ENCODE peak calls at places on chromosome 21, in ten cellular contexts. V, D, G, R, C, M, J, B, O and Z are unnamed samples. For H3K4me1, the result is how much of the 10 kb centered on the place peaks cover.

GRCh38 chr21:46182548-46183336 is 1.5 kb downstream of the SPATC1L start:
- DNase-seq in R (no peak), D (no peak), G (peak), M (no peak), J (no peak), O (no peak), C (no peak), B (no peak), V (no peak), Z (peak)

GRCh38 chr21:34243562-34243961 is 120.2 kb upstream of the KCNE2 start:
- DNase-seq in V (no peak), C (peak), B (no peak), D (no peak), G (no peak), J (peak), R (peak), O (peak), M (peak), Z (no peak)

GRCh38 chr21:32020551-32020950 is 147.7 kb downstream of the HUNK start:
- DNase-seq in B (no peak), G (no peak), R (no peak), D (no peak), C (no peak), M (no peak), O (no peak), J (no peak), V (no peak), Z (no peak)

GRCh38 chr21:34695434-34695833 is 26.6 kb downstream of the CLIC6 start:
- DNase-seq in M (no peak), C (no peak), O (peak), R (no peak), B (no peak), J (no peak), V (no peak), G (no peak), D (no peak), Z (no peak)

GRCh38 chr21:29641635-29642550 is 297.9 kb downstream of the GRIK1 start:
- DNase-seq in G (no peak), J (no peak), M (no peak), V (no peak), R (no peak), D (no peak), B (no peak), C (no peak), O (no peak), Z (no peak)

GRCh38 chr21:21406918-21407317 is 408.7 kb downstream of the NCAM2 start:
- DNase-seq in G (no peak), D (no peak), V (no peak), J (no peak), C (no peak), O (no peak), M (no peak), B (no peak), R (no peak), Z (no peak)

GRCh38 chr21:28338906-28339305 is 653.8 kb downstream of the LTN1 start:
- DNase-seq in G (no peak), D (no peak), M (no peak), B (no peak), C (no peak), V (no peak), J (no peak), R (no peak), O (no peak), Z (no peak)

GRCh38 chr21:17428484-17428869 is 84.4 kb upstream of the CXADR start:
- DNase-seq in V (no peak), D (no peak), B (no peak), G (no peak), O (no peak), J (no peak), C (no peak), R (peak), M (no peak), Z (no peak)

GRCh38 chr21:46229133-46229922 is 754 bp upstream of the LSS start:
- DNase-seq in G (no peak), R (no peak), V (no peak), M (no peak), O (no peak), B (no peak), D (no peak), C (no peak), J (no peak), Z (peak)

GRCh38 chr21:39373634-39374033 is 24.7 kb upstream of the HMGN1 start:
- DNase-seq in C (no peak), O (peak), J (peak), B (peak), G (no peak), R (peak), M (peak), V (no peak), D (no peak), Z (no peak)

GRCh38 chr21:41964171-41964570 is 10.4 kb upstream of the C2CD2 start:
- DNase-seq in J (no peak), R (no peak), O (no peak), M (no peak), C (no peak), D (no peak), B (no peak), V (no peak), G (no peak), Z (no peak)

GRCh38 chr21:34630536-34631143 is 15.7 kb upstream of the RCAN1 start:
- DNase-seq in B (peak), M (peak), O (peak), R (peak), J (peak), V (no peak), G (no peak), D (no peak), C (peak), Z (no peak)

GRCh38 chr21:33259995-33260394 is 6.2 kb upstream of the IL10RB start:
- DNase-seq in B (no peak), M (no peak), O (no peak), D (no peak), V (no peak), J (no peak), G (no peak), C (no peak), R (no peak), Z (no peak)

GRCh38 chr21:38323721-38324591 is 67.2 kb downstream of the KCNJ15 start:
- DNase-seq in D (peak), V (no peak), J (peak), C (no peak), G (no peak), R (no peak), B (peak), M (peak), O (no peak), Z (no peak)

GRCh38 chr21:25708467-25709065 is 26.1 kb downstream of the ATP5PF start:
- DNase-seq in M (peak), D (no peak), R (peak), V (no peak), B (peak), O (peak), C (peak), J (peak), G (no peak), Z (no peak)

DNA sequence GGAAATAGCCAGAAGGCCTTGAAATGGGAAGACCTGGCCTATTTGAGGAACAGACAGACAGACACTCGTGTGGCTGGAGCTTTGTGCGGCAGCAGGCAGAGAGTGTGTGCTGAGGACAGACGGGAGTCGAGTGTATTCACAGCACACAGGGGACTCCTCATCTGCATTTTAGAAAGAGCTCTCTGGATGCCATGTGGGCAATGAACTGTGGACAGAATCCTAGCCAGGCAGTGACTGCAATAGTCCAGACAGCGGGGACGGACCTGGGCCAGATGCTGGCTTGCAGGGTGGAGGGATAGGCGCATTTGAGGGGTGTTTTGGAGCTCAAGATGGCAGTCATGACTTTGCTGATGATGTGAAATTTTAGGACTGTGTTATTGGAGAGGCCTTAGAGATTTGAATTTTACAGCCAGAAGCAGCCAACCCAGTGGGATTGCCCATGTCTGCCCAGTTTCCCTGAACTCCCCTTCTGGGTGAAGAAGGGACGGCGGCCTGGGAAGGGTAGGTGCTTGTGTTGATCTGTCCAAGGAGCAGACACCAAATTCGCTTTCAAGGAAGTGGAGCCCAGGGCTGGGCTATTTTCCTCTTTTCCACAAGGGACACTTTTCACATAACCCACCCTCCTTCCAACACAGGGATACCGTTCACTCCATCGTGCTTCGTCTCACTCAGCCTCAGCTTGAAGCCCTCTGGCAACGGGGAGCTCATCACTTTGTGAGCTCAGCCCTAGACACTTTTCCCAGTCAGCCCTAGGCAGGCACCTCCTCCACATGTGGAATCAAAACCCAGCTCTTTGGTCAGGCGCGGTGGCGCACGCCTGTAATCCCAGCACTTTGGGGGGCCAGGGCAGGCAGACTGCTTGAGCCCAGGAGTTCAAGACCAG is 43.8 kb downstream of the CHAF1B start:
- DNase-seq in O (no peak), M (no peak), G (no peak), D (no peak), V (no peak), C (no peak), B (peak), J (peak), R (no peak), Z (no peak)
- TF ChIP-seq CTCF in O (no peak), M (no peak), G (no peak), D (no peak), V (no peak), C (no peak), B (no peak), J (no peak), R (no peak), Z (no peak)

DNA sequence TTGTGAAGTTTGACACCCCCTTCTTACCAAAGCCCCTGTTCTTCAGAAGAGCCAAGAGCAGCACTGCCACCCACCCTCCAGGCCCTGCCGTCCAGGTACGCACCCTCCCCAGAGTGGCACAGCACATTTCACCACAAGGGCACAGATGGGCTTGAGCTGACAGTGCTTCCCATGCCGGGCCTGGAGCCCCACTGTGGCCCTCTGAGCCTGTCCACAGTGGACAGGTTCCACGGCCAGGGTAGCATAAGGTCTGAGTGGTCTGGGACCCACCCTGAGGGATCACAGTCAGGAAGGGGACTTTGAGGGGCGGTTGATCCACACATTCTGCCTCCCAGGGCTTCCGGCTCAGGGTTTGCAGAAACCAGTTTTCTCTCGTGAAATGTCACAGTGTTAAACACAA is 28.6 kb upstream of the PDXK start:
- DNase-seq in M (no peak), B (no peak), G (no peak), D (no peak), J (no peak), V (no peak), R (no peak), O (no peak), C (no peak), Z (peak)
- H3K27ac ChIP-seq in M (no peak), B (no peak), G (no peak), D (no peak), J (no peak), V (no peak), R (no peak), O (no peak), C (no peak), Z (no peak)

DNA sequence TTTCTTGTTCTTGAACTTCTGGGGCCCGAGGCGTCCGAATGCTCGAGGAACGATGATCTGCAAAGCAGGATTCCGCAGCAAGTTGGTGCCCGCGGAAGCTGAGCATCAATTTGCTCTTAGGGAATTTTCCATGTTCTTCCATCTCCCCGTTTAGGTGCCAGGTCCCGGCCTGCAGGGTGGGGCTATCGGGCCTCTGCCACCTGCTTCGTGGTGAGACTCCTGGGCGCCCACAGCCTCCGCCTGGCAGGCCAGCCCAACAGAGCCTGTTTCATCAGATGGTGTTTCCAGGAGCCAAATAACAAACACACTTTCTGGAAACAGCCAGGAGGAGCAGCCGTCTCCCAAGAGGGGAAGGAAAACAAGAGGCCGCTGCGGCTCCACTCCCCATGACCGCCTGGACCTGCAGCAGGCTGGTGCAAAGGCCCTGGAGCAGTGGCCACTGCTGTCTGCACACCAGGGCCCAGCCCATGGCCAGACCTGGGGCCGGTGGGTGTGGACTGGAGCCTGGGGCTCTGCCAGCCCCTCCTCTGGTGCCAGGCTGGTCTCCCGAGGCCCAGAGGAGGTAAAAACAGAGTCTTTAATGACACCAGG is 54.8 kb downstream of the SLX9 start:
- DNase-seq in O (no peak), C (no peak), R (no peak), D (peak), J (no peak), M (no peak), V (no peak), B (no peak), G (peak), Z (peak)
- H3K4me1 ChIP-seq in O (under half), C (under half), R (under half), D (under half), J (under half), M (under half), V (under half), B (under half), G (under half), Z (under half)

GRCh38 chr21:27219068-27219467 is 252.2 kb upstream of the ADAMTS5 start:
- DNase-seq in V (no peak), R (no peak), J (peak), C (no peak), O (no peak), B (peak), G (no peak), D (no peak), M (peak), Z (no peak)

GRCh38 chr21:27212444-27212843 is 245.6 kb upstream of the ADAMTS5 start:
- DNase-seq in O (no peak), D (no peak), G (no peak), C (no peak), J (no peak), B (no peak), M (no peak), R (no peak), V (no peak), Z (no peak)

GRCh38 chr21:27213328-27213727 is 246.4 kb upstream of the ADAMTS5 start:
- DNase-seq in J (no peak), V (no peak), M (peak), G (no peak), R (no peak), O (no peak), C (no peak), B (no peak), D (no peak), Z (no peak)
- TF ChIP-seq CTCF in J (peak), V (no peak), M (peak), G (peak), R (no peak), O (no peak), C (no peak), B (no peak), D (peak), Z (no peak)

DNA sequence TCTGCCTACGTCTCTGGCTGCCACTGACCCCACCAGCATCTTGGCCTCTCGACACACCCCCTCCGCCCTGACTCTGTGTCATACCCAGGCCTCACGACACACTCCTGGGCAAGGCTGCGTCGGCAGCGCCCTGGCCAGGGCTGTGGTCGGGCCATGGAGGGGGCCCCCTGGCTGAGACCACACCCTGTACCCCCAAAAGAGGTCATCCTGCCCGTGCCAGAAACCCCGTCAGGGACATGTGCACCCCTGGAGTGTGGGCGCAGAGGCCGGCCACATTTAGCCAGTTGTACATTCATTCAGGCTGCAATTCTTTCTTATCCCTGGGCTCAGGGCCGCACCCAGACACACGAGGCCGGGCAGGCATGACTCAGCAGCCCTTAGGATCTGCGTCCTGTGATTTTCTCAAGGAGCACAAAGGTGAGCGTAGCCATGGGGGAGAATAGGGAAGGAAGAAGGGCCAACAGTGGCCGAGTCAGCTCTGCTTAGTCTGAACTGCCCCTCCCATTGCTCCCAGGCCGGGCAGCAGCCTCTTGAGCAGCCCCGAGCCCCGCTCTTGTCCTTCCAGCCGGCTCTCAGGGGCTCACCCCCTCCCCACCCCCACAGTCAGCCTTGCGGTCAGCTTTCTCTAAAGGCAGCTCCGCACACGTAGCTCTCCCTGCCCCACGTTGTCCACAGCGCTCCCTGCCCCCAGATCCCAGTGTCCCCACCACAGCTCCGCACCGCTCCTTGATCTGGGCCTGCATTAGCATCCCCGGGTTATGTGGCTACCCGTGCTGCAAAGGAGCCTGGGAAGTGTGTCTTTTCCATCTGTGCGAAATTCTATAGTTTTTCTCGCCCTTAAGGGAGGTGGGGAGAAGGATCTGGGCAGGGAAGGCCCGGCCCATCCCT is 7.9 kb downstream of the CSTB start:
- DNase-seq in D (peak), G (no peak), R (no peak), M (peak), O (peak), B (peak), V (peak), J (peak), C (peak), Z (peak)
- H3K27ac ChIP-seq in D (peak), G (no peak), R (no peak), M (peak), O (no peak), B (peak), V (peak), J (no peak), C (peak), Z (no peak)

DNA sequence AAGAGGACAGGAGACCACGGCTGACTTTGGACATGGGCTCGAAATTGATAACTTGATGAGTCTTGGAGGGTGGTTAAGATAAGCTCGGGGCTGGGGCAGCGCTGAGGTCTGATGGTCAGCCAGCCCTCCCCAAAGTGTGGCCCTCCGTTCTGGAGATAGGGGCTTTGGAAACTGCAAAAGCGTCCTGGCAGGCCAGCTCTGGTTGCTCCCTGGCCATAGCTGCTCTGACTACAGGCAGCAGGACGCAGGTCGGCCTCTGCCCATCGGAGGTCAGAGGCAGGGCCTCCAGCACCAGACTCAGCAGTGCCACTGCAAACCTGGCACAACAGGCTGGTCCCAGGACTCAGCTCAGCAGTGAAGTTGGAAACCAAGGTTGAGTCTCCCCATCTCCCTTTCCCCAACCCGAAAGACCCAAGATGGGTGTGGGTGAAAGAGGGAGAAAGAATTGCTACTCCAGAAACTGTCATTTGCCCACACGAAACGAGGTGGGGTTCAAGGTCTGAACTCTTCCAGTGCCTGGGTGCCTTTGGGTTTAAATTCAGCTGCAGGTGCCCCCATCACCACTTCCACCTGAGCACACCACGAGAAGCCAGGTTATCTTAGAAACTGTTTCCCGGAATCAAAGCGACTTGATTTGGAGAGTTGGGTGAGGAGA is 4.8 kb downstream of the SIM2 start:
- DNase-seq in D (no peak), B (no peak), M (no peak), O (no peak), C (no peak), R (no peak), V (peak), G (no peak), J (no peak), Z (no peak)
- H3K4me1 ChIP-seq in D (under half), B (under half), M (under half), O (half or more), C (under half), R (under half), V (under half), G (half or more), J (under half), Z (under half)

DNA sequence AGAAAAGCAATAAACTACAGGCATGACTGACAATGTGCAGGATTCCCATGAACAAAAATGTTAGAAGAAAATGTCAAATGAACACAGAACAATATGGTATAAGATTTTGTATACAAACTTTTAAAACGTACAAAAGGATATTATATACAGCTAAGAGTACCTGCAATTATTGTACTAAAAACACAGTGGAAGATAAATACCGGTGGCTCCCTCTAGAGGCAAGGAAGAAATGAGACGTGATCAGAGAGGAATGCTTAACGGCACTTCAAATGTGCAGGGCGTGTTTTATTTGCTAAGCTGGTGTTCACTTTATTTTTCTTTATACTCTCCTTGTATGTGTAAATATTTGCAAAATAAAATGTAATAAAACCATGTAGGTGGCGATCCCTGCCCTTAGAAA is 191.8 kb upstream of the SAMSN1 start:
- DNase-seq in G (no peak), R (peak), V (no peak), M (peak), B (no peak), C (peak), D (no peak), J (no peak), O (peak), Z (no peak)
- TF ChIP-seq CTCF in G (peak), R (peak), V (peak), M (peak), B (peak), C (peak), D (peak), J (peak), O (peak), Z (peak)